ENCODE peak calls at places on chromosomes 13 and 19, in seven cellular contexts. Y is NT2/D1, A is Peyer's patch, I is tibial artery, W is astrocyte, P is thyroid gland, K is cardiac muscle cell. X is an unnamed sample.

GRCh38 chr13:26589754-26590153 is 32.3 kb downstream of the WASF3 start:
- DNase-seq in W (peak; percentile 50), K (peak; percentile 45), Y (no peak), P (peak; percentile 71), I (no peak), A (no peak), X (no peak)

GRCh38 chr13:75872970-75873369 is 236.8 kb downstream of the LMO7 start:
- DNase-seq in W (no peak), Y (no peak), K (no peak), A (no peak), I (no peak), P (no peak), X (no peak)

GRCh38 chr19:4405977-4406376 is 3.5 kb downstream of the CHAF1A start:
- DNase-seq in W (no peak), Y (no peak), K (no peak), I (no peak), P (no peak), A (no peak), X (no peak)

GRCh38 chr19:4375620-4376228 is 24.6 kb downstream of the SH3GL1 start:
- DNase-seq in W (peak; percentile 69), P (no peak), K (peak; percentile 86), A (peak; percentile 72), Y (no peak), I (peak; percentile 89), X (peak; percentile 73)

GRCh38 chr19:40982594-40983101 is 8.4 kb upstream of the CYP2B6 start:
- DNase-seq in P (no peak), Y (peak; percentile 84), W (peak; percentile 32), A (peak; percentile 64), K (peak; percentile 24), I (no peak), X (peak; percentile 8)

GRCh38 chr13:33057019-33057785 is 41.0 kb downstream of the KL start:
- DNase-seq in A (no peak), W (no peak), I (no peak), Y (no peak), P (no peak), K (peak; percentile 29), X (no peak)

GRCh38 chr19:8209965-8210659 is 942 bp downstream of the CERS4 start:
- DNase-seq in Y (no peak), W (no peak), A (peak; percentile 49), K (no peak), P (peak; percentile 51), I (no peak), X (no peak)

GRCh38 chr13:31965361-31966066 is 66.1 kb upstream of the FRY start:
- DNase-seq in I (no peak), K (peak; percentile 61), Y (no peak), A (no peak), P (peak; percentile 31), W (peak; percentile 62), X (peak; percentile 37)

GRCh38 chr13:100513171-100513570 is 75.4 kb downstream of the GGACT start:
- DNase-seq in I (no peak), P (no peak), W (no peak), A (no peak), Y (no peak), K (no peak), X (no peak)

GRCh38 chr19:8332976-8333770 is 9.9 kb downstream of the KANK3 start:
- DNase-seq in A (no peak), K (no peak), I (no peak), P (peak; percentile 49), W (no peak), Y (no peak), X (no peak)

GRCh38 chr13:60047943-60048342 is 115.8 kb downstream of the DIAPH3 start:
- DNase-seq in Y (no peak), K (peak; percentile 10), I (no peak), P (no peak), A (no peak), W (peak; percentile 2), X (peak; percentile 0)

GRCh38 chr13:43934273-43934672 is 54.6 kb downstream of the LACC1 start:
- DNase-seq in A (no peak), Y (no peak), W (peak; percentile 20), K (no peak), P (no peak), I (no peak), X (no peak)

GRCh38 chr13:68099616-68100015 is 869.5 kb upstream of the PCDH9 start:
- DNase-seq in Y (no peak), P (no peak), K (peak; percentile 2), A (no peak), W (peak; percentile 75), I (no peak), X (peak; percentile 20)

GRCh38 chr19:54232552-54232934 is 9.7 kb upstream of the LILRB3 start:
- DNase-seq in Y (no peak), P (no peak), A (peak; percentile 13), K (no peak), W (no peak), I (no peak), X (no peak)

GRCh38 chr13:106052200-106052767 is 483.2 kb downstream of the EFNB2 start:
- DNase-seq in P (no peak), K (no peak), I (no peak), A (no peak), W (peak; percentile 11), Y (no peak), X (no peak)

GRCh38 chr13:57633950-57634828 is 2.6 kb downstream of the PCDH17 start:
- DNase-seq in Y (no peak), W (peak; percentile 22), I (peak; percentile 65), A (no peak), K (no peak), P (no peak), X (no peak)

GRCh38 chr13:110233181-110233641 is 73.7 kb downstream of the COL4A1 start:
- DNase-seq in A (no peak), Y (no peak), W (peak; percentile 59), K (peak; percentile 95), I (peak; percentile 90), P (peak; percentile 26), X (peak; percentile 57)

GRCh38 chr13:96575423-96576320 is 418.6 kb downstream of the OXGR1 start:
- DNase-seq in W (no peak), A (no peak), K (peak; percentile 5), Y (no peak), I (no peak), P (no peak), X (no peak)

GRCh38 chr13:42967660-42968059 is 24.4 kb downstream of the EPSTI1 start:
- DNase-seq in Y (no peak), A (peak; percentile 55), I (no peak), W (no peak), K (no peak), P (no peak), X (no peak)

GRCh38 chr13:73081256-73081915 is 22.6 kb downstream of the KLF5 start:
- DNase-seq in Y (no peak), A (no peak), P (no peak), K (no peak), W (no peak), I (no peak), X (no peak)

GRCh38 chr19:11017275-11018035 is 56.6 kb downstream of the SMARCA4 start:
- DNase-seq in I (no peak), P (no peak), K (no peak), W (no peak), Y (no peak), A (no peak), X (no peak)

GRCh38 chr13:75547917-75548316 is 1.7 kb upstream of the UCHL3 start:
- DNase-seq in W (peak; percentile 68), P (no peak), Y (no peak), A (no peak), I (no peak), K (no peak), X (peak; percentile 27)

DNA sequence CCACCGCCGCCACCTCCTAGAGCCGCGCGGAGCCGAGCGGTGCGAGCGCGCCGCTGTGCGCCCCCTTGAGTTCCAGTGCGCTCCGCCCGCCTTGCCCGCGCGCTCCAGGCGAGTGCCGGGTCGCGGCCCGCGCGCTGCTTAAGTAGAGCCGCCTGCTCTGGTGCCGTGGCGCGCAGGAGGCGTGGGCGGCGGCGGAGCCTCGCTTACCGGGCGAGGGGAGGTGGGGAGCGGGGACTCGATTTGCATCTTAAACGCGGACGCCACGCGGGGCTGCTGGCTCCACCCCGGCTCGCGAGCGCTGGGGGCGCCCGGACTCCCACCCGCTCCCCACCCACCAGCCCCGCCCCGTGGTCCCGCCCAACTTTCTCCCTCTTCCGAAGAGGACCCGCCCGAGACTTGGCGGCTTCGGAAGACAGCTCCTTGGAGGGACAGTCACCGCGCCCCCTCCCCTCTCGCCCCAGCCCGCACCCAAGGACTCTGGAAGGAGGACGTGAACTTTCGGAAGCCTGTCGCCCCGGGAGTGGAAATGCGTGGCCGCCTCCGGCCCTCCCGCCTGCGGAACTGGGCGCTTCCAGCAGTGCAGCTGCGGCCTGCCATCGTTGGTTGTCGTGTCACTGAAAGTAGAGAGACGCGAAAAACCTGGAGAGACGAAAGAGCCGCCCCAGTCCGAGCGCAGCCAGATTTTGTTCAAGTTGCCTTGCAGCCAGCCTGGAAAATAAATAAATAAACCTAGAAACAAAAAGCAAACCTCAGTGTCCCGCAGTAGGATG is at the start of gene KCTD12:
- DNase-seq in A (peak; percentile 92), P (peak; percentile 87), W (peak; percentile 74), K (peak; percentile 94), Y (peak; percentile 72), I (peak; percentile 94), X (peak; percentile 86)
- H3K4me3 ChIP-seq in A (peak within 1 kb of the TSS; percentile 74), P (peak within 1 kb of the TSS; percentile 67), W (peak within 1 kb of the TSS; percentile 60), K (peak within 1 kb of the TSS; percentile 94), Y (peak within 1 kb of the TSS; percentile 70), I (peak within 1 kb of the TSS; percentile 78), X (peak within 1 kb of the TSS; percentile 74)

GRCh38 chr13:49554387-49554786 is 31.0 kb downstream of the RCBTB1 start:
- DNase-seq in A (no peak), I (no peak), W (no peak), Y (no peak), P (no peak), K (no peak), X (no peak)
- H3K36me3 ChIP-seq in A (peaks cover 19% of the 10 kb centered on the region), I (peaks cover 37% of the 10 kb centered on the region), W (peaks cover 9% of the 10 kb centered on the region), Y (peaks cover 3% of the 10 kb centered on the region), P (peaks cover 20% of the 10 kb centered on the region), K (peaks cover 18% of the 10 kb centered on the region), X (peaks cover 14% of the 10 kb centered on the region)

GRCh38 chr19:1457031-1457739 is 7.3 kb downstream of the APC2 start:
- DNase-seq in A (no peak), K (no peak), P (no peak), Y (no peak), W (no peak), I (no peak), X (no peak)
- H3K27me3 ChIP-seq in A (no peaks in the 10 kb centered on the region), K (peaks cover 73% of the 10 kb centered on the region), P (peaks cover 8% of the 10 kb centered on the region), Y (peaks cover 40% of the 10 kb centered on the region), W (peaks cover 14% of the 10 kb centered on the region), I (peaks cover 3% of the 10 kb centered on the region), X (peaks cover 4% of the 10 kb centered on the region)

DNA sequence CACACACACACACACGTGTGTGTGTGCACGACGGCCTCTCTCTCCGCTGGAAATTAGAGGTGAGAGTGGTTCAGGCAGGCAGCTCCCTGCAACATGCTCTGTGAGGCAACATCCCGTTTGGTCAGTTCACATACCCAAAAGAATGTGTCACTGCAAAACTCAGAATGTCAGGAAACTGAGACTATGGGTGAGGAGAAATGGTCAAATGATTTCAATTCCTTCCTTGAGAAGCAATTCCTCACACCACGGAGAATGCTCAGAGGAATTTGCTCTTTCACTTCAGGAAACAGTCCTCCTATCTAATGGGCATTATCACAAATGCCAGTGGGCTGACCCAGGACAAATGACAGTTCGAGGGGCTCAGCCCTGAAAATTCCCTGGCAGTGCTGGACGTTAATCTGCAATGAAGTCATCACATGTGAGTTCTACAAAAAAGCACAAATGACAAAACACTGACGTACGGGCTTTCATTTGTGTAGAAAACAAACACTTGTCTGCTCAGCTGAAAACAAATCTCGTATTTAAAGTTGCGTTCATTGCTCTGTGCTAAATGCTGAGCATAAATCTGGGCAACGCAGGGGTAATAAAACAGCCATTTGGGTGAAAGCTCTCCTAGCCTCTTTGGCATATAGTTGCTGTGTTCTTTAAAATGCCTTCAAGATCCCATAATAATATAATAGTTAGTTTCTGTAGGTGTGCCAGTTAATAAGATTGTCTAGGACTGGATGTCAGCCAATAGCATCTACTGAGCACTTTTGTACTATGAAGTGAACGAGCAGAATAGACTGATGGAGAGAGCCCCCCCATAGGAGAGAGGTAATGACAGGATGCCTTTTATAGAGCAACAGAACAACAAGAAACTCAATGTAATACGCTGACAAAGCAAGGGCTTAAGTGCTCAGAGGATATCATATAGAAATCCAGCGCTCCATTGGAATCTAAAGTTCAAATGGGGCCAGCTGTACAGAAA is 18.7 kb upstream of the LATS2 start:
- DNase-seq in P (peak; percentile 9), A (no peak), I (peak; percentile 75), W (peak; percentile 95), Y (no peak), K (peak; percentile 84), X (peak; percentile 64)
- H3K4me3 ChIP-seq in P (peak overlapping the region; percentile 11), A (no peak overlapping the region), I (peak overlapping the region; percentile 39), W (peak overlapping the region; percentile 57), Y (no peak overlapping the region), K (no peak overlapping the region), X (peak overlapping the region; percentile 20)

X was measured in MG63.